ENCODE peak calls at places on chromosomes 13 and 19, in five cellular contexts. One of them, this sample, is unnamed.

GRCh38 chr13:110396913-110397379 is 89.9 kb downstream of the COL4A2 start:
- DNase-seq in colonic mucosa: peak; percentile 52
- DNase-seq in endothelial cell of umbilical vein: no peak
- DNase-seq in IMR-90: peak; percentile 100
- DNase-seq in H1: no peak
- DNase-seq in this sample: no peak

GRCh38 chr13:95644611-95645052 is at the start of gene DZIP1:
- DNase-seq in H1: peak; percentile 70
- DNase-seq in endothelial cell of umbilical vein: peak; percentile 84
- DNase-seq in IMR-90: peak; percentile 83
- DNase-seq in colonic mucosa: peak; percentile 54
- DNase-seq in this sample: no peak

GRCh38 chr13:110399801-110400200 is 92.7 kb downstream of the COL4A2 start:
- DNase-seq in colonic mucosa: no peak
- DNase-seq in endothelial cell of umbilical vein: no peak
- DNase-seq in IMR-90: peak; percentile 51
- DNase-seq in H1: no peak
- DNase-seq in this sample: no peak

GRCh38 chr19:16041571-16042386 is 34.5 kb upstream of the TPM4 start:
- DNase-seq in IMR-90: peak; percentile 52
- DNase-seq in endothelial cell of umbilical vein: peak; percentile 74
- DNase-seq in colonic mucosa: peak; percentile 90
- DNase-seq in H1: peak; percentile 50
- DNase-seq in this sample: no peak

GRCh38 chr19:35206379-35206778 is 22.2 kb downstream of the FAM187B start:
- DNase-seq in IMR-90: no peak
- DNase-seq in H1: no peak
- DNase-seq in endothelial cell of umbilical vein: no peak
- DNase-seq in colonic mucosa: no peak
- DNase-seq in this sample: no peak

GRCh38 chr13:84130739-84131138 is 248.5 kb upstream of the SLITRK1 start:
- DNase-seq in H1: no peak
- DNase-seq in colonic mucosa: no peak
- DNase-seq in IMR-90: no peak
- DNase-seq in endothelial cell of umbilical vein: no peak
- DNase-seq in this sample: no peak

GRCh38 chr13:104854007-104854406 is 1681.5 kb downstream of the EFNB2 start:
- DNase-seq in endothelial cell of umbilical vein: no peak
- DNase-seq in colonic mucosa: no peak
- DNase-seq in IMR-90: no peak
- DNase-seq in H1: no peak
- DNase-seq in this sample: no peak

GRCh38 chr19:28971513-28971912 is 241.4 kb downstream of the UQCRFS1 start:
- DNase-seq in IMR-90: no peak
- DNase-seq in H1: no peak
- DNase-seq in endothelial cell of umbilical vein: no peak
- DNase-seq in colonic mucosa: no peak
- DNase-seq in this sample: no peak

GRCh38 chr13:97468331-97468730 is 34.4 kb downstream of the RAP2A start:
- DNase-seq in endothelial cell of umbilical vein: no peak
- DNase-seq in colonic mucosa: no peak
- DNase-seq in IMR-90: peak; percentile 46
- DNase-seq in H1: no peak
- DNase-seq in this sample: no peak

GRCh38 chr19:17327068-17327653 is 7.5 kb downstream of the ANO8 start:
- DNase-seq in colonic mucosa: no peak
- DNase-seq in IMR-90: no peak
- DNase-seq in endothelial cell of umbilical vein: no peak
- DNase-seq in H1: no peak
- DNase-seq in this sample: no peak

GRCh38 chr13:95226932-95227718 is 74.1 kb downstream of the ABCC4 start:
- DNase-seq in colonic mucosa: no peak
- DNase-seq in endothelial cell of umbilical vein: peak; percentile 11
- DNase-seq in IMR-90: no peak
- DNase-seq in H1: no peak
- DNase-seq in this sample: no peak

GRCh38 chr19:9075064-9075964 is 11.5 kb upstream of the OR1M1 start:
- DNase-seq in endothelial cell of umbilical vein: peak; percentile 94
- DNase-seq in H1: peak; percentile 71
- DNase-seq in IMR-90: peak; percentile 83
- DNase-seq in colonic mucosa: peak; percentile 41
- DNase-seq in this sample: peak; percentile 76

GRCh38 chr13:93525087-93525486 is 298.5 kb downstream of the GPC6 start:
- DNase-seq in H1: no peak
- DNase-seq in IMR-90: no peak
- DNase-seq in colonic mucosa: no peak
- DNase-seq in endothelial cell of umbilical vein: no peak
- DNase-seq in this sample: no peak

GRCh38 chr13:111952814-111953213 is 114.1 kb upstream of the SOX1 start:
- DNase-seq in endothelial cell of umbilical vein: no peak
- DNase-seq in IMR-90: no peak
- DNase-seq in H1: no peak
- DNase-seq in colonic mucosa: no peak
- DNase-seq in this sample: no peak

GRCh38 chr13:46753137-46753536 is 43.8 kb downstream of the ESD start:
- DNase-seq in colonic mucosa: no peak
- DNase-seq in H1: no peak
- DNase-seq in endothelial cell of umbilical vein: no peak
- DNase-seq in IMR-90: no peak
- DNase-seq in this sample: no peak

GRCh38 chr19:45729774-45730388 is 815 bp downstream of the FBXO46 start:
- DNase-seq in H1: no peak
- DNase-seq in colonic mucosa: no peak
- DNase-seq in IMR-90: no peak
- DNase-seq in endothelial cell of umbilical vein: peak; percentile 30
- DNase-seq in this sample: no peak

GRCh38 chr19:56765107-56765506 is 75.4 kb downstream of the PEG3 start:
- DNase-seq in colonic mucosa: peak; percentile 33
- DNase-seq in H1: no peak
- DNase-seq in IMR-90: no peak
- DNase-seq in endothelial cell of umbilical vein: no peak
- DNase-seq in this sample: no peak

GRCh38 chr19:7879102-7879770 is 5.0 kb upstream of the PRR36 start:
- DNase-seq in endothelial cell of umbilical vein: no peak
- DNase-seq in H1: no peak
- DNase-seq in IMR-90: no peak
- DNase-seq in colonic mucosa: no peak
- DNase-seq in this sample: no peak

GRCh38 chr19:15635016-15635805 is 5.5 kb upstream of the CYP4F3 start:
- DNase-seq in IMR-90: no peak
- DNase-seq in H1: no peak
- DNase-seq in colonic mucosa: no peak
- DNase-seq in endothelial cell of umbilical vein: no peak
- DNase-seq in this sample: no peak

GRCh38 chr19:48966541-48967345 is 1.6 kb downstream of the FTL start:
- DNase-seq in endothelial cell of umbilical vein: no peak
- DNase-seq in colonic mucosa: no peak
- DNase-seq in H1: no peak
- DNase-seq in IMR-90: no peak
- DNase-seq in this sample: no peak

GRCh38 chr19:42290523-42291436 is 11.2 kb upstream of the PRR19 start:
- DNase-seq in colonic mucosa: no peak
- DNase-seq in IMR-90: no peak
- DNase-seq in H1: no peak
- DNase-seq in endothelial cell of umbilical vein: peak; percentile 43
- DNase-seq in this sample: no peak

GRCh38 chr13:44934724-44935123 is 54.5 kb downstream of the NUFIP1 start:
- DNase-seq in colonic mucosa: no peak
- DNase-seq in IMR-90: peak; percentile 67
- DNase-seq in H1: no peak
- DNase-seq in endothelial cell of umbilical vein: peak; percentile 40
- DNase-seq in this sample: peak; percentile 5

GRCh38 chr19:58518261-58519086 is 1.1 kb downstream of the ZBTB45 start:
- DNase-seq in H1: no peak
- DNase-seq in colonic mucosa: peak; percentile 52
- DNase-seq in endothelial cell of umbilical vein: no peak
- DNase-seq in IMR-90: no peak
- DNase-seq in this sample: no peak

GRCh38 chr13:102580552-102581169 is 16.1 kb upstream of the TPP2 start:
- DNase-seq in colonic mucosa: peak; percentile 55
- DNase-seq in IMR-90: peak; percentile 80
- DNase-seq in endothelial cell of umbilical vein: peak; percentile 74
- DNase-seq in H1: no peak
- DNase-seq in this sample: no peak

GRCh38 chr13:105552078-105552477 is 983.4 kb downstream of the EFNB2 start:
- DNase-seq in IMR-90: no peak
- DNase-seq in H1: no peak
- DNase-seq in endothelial cell of umbilical vein: no peak
- DNase-seq in colonic mucosa: no peak
- DNase-seq in this sample: no peak

GRCh38 chr13:107650081-107650701 is 565.1 kb downstream of the LIG4 start:
- DNase-seq in colonic mucosa: peak; percentile 33
- DNase-seq in H1: peak; percentile 47
- DNase-seq in endothelial cell of umbilical vein: peak; percentile 78
- DNase-seq in IMR-90: peak; percentile 62
- DNase-seq in this sample: no peak

GRCh38 chr13:76522083-76522755 is 364.0 kb downstream of the KCTD12 start:
- DNase-seq in endothelial cell of umbilical vein: no peak
- DNase-seq in H1: no peak
- DNase-seq in colonic mucosa: no peak
- DNase-seq in IMR-90: peak; percentile 37
- DNase-seq in this sample: peak; percentile 2

DNA sequence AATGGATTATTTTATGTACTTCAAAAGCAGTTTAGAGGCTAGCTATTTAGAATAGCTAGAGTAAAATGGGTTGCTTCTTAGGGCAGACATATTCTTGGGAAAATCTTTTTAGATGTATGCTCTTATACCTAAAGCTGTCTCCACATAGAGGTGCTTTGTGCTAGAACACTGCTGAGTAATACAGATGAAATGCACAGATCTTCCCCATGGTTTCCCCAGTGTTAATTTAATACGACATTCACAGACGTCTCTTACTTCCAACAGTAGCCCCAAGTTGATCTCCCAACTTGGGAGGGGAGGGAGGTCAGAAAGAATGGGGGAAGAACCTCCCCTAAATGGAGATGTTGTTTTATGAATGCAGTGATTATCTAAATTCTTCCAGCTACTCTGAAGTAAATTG is 16.9 kb downstream of the NALCN start:
- DNase-seq in IMR-90: peak; percentile 34
- DNase-seq in endothelial cell of umbilical vein: no peak
- DNase-seq in H1: no peak
- DNase-seq in colonic mucosa: no peak
- DNase-seq in this sample: no peak
- H3K9ac ChIP-seq in IMR-90: no peak overlapping the region
- H3K9ac ChIP-seq in endothelial cell of umbilical vein: no peak overlapping the region
- H3K9ac ChIP-seq in H1: no peak overlapping the region
- H3K9ac ChIP-seq in colonic mucosa: no peak overlapping the region
- H3K9ac ChIP-seq in this sample: no peak overlapping the region

DNA sequence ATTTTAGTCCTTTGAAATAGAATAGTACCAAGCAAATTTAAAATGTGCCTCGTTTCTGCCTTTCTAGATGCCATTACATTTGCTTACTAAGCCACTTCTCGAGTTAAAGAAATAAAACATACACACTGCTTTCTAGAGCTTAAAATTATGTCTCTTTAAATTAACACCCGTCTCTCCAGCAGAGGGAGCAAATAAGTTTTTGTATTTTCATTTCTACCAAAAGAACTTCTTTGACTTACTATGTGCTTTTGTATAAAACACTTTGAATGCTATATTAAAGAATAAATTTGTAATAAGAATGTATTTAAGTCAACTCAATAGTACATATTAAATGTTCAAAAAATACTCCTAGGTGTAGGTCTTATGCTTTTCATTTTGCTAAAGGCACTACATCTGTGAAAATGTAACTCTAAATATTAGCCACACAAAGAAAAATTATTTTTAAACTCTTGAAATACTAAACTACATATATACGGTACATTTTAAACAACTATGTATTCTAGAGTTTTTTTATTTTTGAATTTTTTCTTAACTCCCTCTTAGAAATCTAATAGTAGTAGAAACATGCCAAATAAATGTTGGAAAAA is 269.3 kb upstream of the MIR17HG start:
- DNase-seq in endothelial cell of umbilical vein: peak; percentile 5
- DNase-seq in colonic mucosa: no peak
- DNase-seq in H1: no peak
- DNase-seq in IMR-90: no peak
- DNase-seq in this sample: no peak
- TF ChIP-seq CTCF in endothelial cell of umbilical vein: no peak
- TF ChIP-seq CTCF in colonic mucosa: no peak
- TF ChIP-seq CTCF in H1: no peak
- TF ChIP-seq CTCF in IMR-90: no peak
- TF ChIP-seq CTCF in this sample: no peak

DNA sequence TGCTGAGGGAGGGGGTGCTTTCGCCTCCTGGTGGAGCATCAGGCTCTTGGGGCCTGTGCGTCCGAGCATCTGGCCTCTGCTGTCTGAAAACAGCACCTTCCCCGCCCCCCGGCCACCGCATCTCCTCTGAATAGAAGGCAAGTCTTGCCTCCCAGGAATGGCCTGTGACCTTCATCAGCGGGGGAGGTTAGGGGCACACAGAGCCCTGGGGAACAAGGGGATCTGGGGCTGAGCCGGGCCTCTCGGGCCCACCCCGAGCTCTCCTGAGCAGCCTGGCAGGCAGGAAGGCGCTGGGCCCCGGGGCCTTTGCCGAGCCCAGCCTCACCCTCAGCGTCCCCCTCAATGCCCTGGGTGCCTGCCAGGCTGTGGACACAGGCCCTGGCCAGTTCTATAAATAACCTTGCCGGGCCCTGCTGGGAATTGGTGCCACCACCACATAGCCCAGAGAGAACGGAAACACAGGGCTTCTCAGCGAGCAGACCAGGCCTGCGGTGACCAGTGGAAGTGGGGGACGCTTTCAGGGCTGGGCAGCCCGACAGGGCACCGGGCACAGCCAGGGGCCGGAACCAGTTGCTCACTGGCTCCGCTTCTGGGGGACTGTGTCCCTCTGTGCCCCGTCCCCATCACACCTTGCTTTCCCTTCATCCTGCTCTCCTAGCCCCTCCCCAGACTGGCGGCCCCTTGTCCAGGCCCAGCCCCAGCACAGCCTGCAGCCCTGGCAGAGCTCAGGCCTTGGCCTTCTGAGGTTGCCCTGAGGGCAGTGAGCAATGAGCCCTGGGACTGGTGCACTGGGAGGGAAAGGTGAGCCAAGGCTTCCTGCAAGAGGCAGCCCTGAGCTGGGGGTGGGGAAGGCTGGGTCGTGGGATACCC is 9.5 kb downstream of the STK11 start:
- DNase-seq in IMR-90: no peak
- DNase-seq in colonic mucosa: no peak
- DNase-seq in H1: no peak
- DNase-seq in endothelial cell of umbilical vein: no peak
- DNase-seq in this sample: no peak
- H3K9ac ChIP-seq in IMR-90: no peak overlapping the region
- H3K9ac ChIP-seq in colonic mucosa: peak overlapping the region; percentile 82
- H3K9ac ChIP-seq in H1: no peak overlapping the region
- H3K9ac ChIP-seq in endothelial cell of umbilical vein: no peak overlapping the region
- H3K9ac ChIP-seq in this sample: peak overlapping the region; percentile 77

GRCh38 chr19:5826531-5827341 is 12.8 kb downstream of the FUT6 start:
- DNase-seq in IMR-90: no peak
- DNase-seq in H1: no peak
- DNase-seq in endothelial cell of umbilical vein: no peak
- DNase-seq in colonic mucosa: peak; percentile 90
- DNase-seq in this sample: no peak
- TF ChIP-seq CTCF in IMR-90: peak; percentile 15
- TF ChIP-seq CTCF in H1: peak; percentile 11
- TF ChIP-seq CTCF in endothelial cell of umbilical vein: no peak
- TF ChIP-seq CTCF in colonic mucosa: no peak
- TF ChIP-seq CTCF in this sample: no peak

GRCh38 chr13:23578411-23579071 is 8.3 kb downstream of the TNFRSF19 start:
- DNase-seq in H1: peak; percentile 31
- DNase-seq in IMR-90: peak; percentile 69
- DNase-seq in colonic mucosa: peak; percentile 80
- DNase-seq in endothelial cell of umbilical vein: peak; percentile 4
- DNase-seq in this sample: no peak
- H3K9ac ChIP-seq in H1: no peak overlapping the region
- H3K9ac ChIP-seq in IMR-90: peak overlapping the region; percentile 83
- H3K9ac ChIP-seq in colonic mucosa: no peak overlapping the region
- H3K9ac ChIP-seq in endothelial cell of umbilical vein: peak overlapping the region; percentile 8
- H3K9ac ChIP-seq in this sample: peak overlapping the region; percentile 79

GRCh38 chr19:52749780-52750179 is 14.9 kb upstream of the ZNF611 start:
- DNase-seq in colonic mucosa: no peak
- DNase-seq in endothelial cell of umbilical vein: no peak
- DNase-seq in IMR-90: no peak
- DNase-seq in H1: no peak
- DNase-seq in this sample: no peak
- TF ChIP-seq CTCF in colonic mucosa: no peak
- TF ChIP-seq CTCF in endothelial cell of umbilical vein: no peak
- TF ChIP-seq CTCF in IMR-90: no peak
- TF ChIP-seq CTCF in H1: no peak
- TF ChIP-seq CTCF in this sample: no peak